ENCODE peak calls at places on chromosomes 1 and 21, in ten cellular contexts. N is neural progenitor cell, E is tibial artery, B is HCT116, O is ovary, V is breast epithelium, S is heart left ventricle, G is esophagus muscularis mucosa, A is ascending aorta, Y is Peyer's patch. R is an unnamed sample. For H3K4me1, the result is how much of the 10 kb centered on the place peaks cover.

GRCh38 chr1:39671793-39672550 is at the start of gene NT5C1A:
- DNase-seq in N (peak), E (no peak), B (no peak), O (peak), V (no peak), S (peak), G (no peak), A (no peak), Y (no peak), R (no peak)

GRCh38 chr1:109765483-109765815 is 1.7 kb upstream of the EPS8L3 start:
- DNase-seq in N (no peak), E (no peak), B (no peak), O (peak), V (peak), S (peak), G (no peak), A (no peak), Y (no peak), R (peak)

GRCh38 chr1:37989381-37989930 is 366 bp downstream of the SF3A3 start:
- DNase-seq in N (peak), E (no peak), B (no peak), O (no peak), V (no peak), S (no peak), G (no peak), A (no peak), Y (no peak), R (peak)

GRCh38 chr21:41207401-41208388 is 39.7 kb downstream of the BACE2 start:
- DNase-seq in N (no peak), E (peak), B (no peak), O (no peak), V (no peak), S (peak), G (no peak), A (no peak), Y (peak), R (no peak)

GRCh38 chr1:20346433-20346832 is 55.8 kb downstream of the VWA5B1 start:
- DNase-seq in N (no peak), E (no peak), B (no peak), O (no peak), V (no peak), S (no peak), G (no peak), A (no peak), Y (no peak), R (no peak)

GRCh38 chr1:1599919-1600860 is at the start of gene FNDC10:
- DNase-seq in N (peak), E (no peak), B (no peak), O (no peak), V (no peak), S (no peak), G (no peak), A (no peak), Y (peak), R (peak)

GRCh38 chr1:184555665-184556641 is 169.1 kb downstream of the C1orf21 start:
- DNase-seq in N (no peak), E (no peak), B (no peak), O (no peak), V (no peak), S (no peak), G (no peak), A (no peak), Y (no peak), R (no peak)

GRCh38 chr21:42113926-42114409 is 42.9 kb downstream of the UMODL1 start:
- DNase-seq in N (no peak), E (peak), B (no peak), O (no peak), V (peak), S (no peak), G (no peak), A (no peak), Y (no peak), R (no peak)

GRCh38 chr1:13430495-13430894 is 20.2 kb downstream of the PRAMEF20 start:
- DNase-seq in N (no peak), E (no peak), B (no peak), O (no peak), V (no peak), S (no peak), G (no peak), A (no peak), Y (no peak), R (no peak)

GRCh38 chr1:6248798-6249731 is 5.1 kb downstream of the HES3 start:
- DNase-seq in N (peak), E (no peak), B (peak), O (peak), V (no peak), S (peak), G (no peak), A (no peak), Y (peak), R (no peak)

GRCh38 chr21:15445327-15445726 is 284.5 kb upstream of the USP25 start:
- DNase-seq in N (no peak), E (no peak), B (no peak), O (no peak), V (no peak), S (no peak), G (no peak), A (no peak), Y (no peak), R (no peak)

GRCh38 chr1:107691542-107691941 is 273.4 kb downstream of the VAV3 start:
- DNase-seq in N (no peak), E (no peak), B (no peak), O (no peak), V (no peak), S (no peak), G (no peak), A (no peak), Y (no peak), R (no peak)

GRCh38 chr1:44642255-44642654 is 32.0 kb downstream of the TMEM53 start:
- DNase-seq in N (no peak), E (no peak), B (no peak), O (no peak), V (no peak), S (no peak), G (no peak), A (no peak), Y (no peak), R (no peak)

GRCh38 chr21:8991968-8992621 is 1529.3 kb upstream of the TPTE start:
- DNase-seq in N (no peak), E (no peak), B (no peak), O (no peak), V (no peak), S (no peak), G (peak), A (no peak), Y (no peak), R (no peak)

GRCh38 chr1:92184632-92185031 is 33.1 kb upstream of the C1orf146 start:
- DNase-seq in N (no peak), E (no peak), B (no peak), O (no peak), V (no peak), S (no peak), G (no peak), A (no peak), Y (no peak), R (no peak)

GRCh38 chr1:26297791-26298124 is 8.7 kb downstream of the UBXN11 start:
- DNase-seq in N (no peak), E (no peak), B (no peak), O (no peak), V (no peak), S (no peak), G (no peak), A (no peak), Y (peak), R (no peak)

GRCh38 chr1:203009185-203009584 is 2.0 kb downstream of the TMEM183A start:
- DNase-seq in N (no peak), E (no peak), B (no peak), O (no peak), V (no peak), S (no peak), G (no peak), A (no peak), Y (no peak), R (no peak)

GRCh38 chr1:38905985-38906384 is 24.6 kb upstream of the GJA9 start:
- DNase-seq in N (no peak), E (no peak), B (no peak), O (no peak), V (no peak), S (no peak), G (no peak), A (no peak), Y (no peak), R (no peak)

GRCh38 chr1:3727042-3727824 is 25.0 kb upstream of the CCDC27 start:
- DNase-seq in N (peak), E (no peak), B (no peak), O (no peak), V (no peak), S (no peak), G (no peak), A (no peak), Y (no peak), R (peak)

GRCh38 chr1:165581926-165582325 is 38.1 kb downstream of the LRRC52 start:
- DNase-seq in N (no peak), E (no peak), B (no peak), O (no peak), V (no peak), S (no peak), G (no peak), A (no peak), Y (no peak), R (no peak)

GRCh38 chr1:171220551-171221175 is 27.6 kb upstream of the FMO1 start:
- DNase-seq in N (peak), E (no peak), B (no peak), O (peak), V (no peak), S (peak), G (no peak), A (no peak), Y (no peak), R (no peak)

GRCh38 chr1:180482425-180483275 is 19.7 kb downstream of the ACBD6 start:
- DNase-seq in N (peak), E (no peak), B (no peak), O (no peak), V (no peak), S (no peak), G (no peak), A (no peak), Y (no peak), R (no peak)

GRCh38 chr1:29052100-29052499 is 71.6 kb downstream of the TMEM200B start:
- DNase-seq in N (no peak), E (no peak), B (no peak), O (no peak), V (no peak), S (no peak), G (no peak), A (no peak), Y (no peak), R (no peak)

GRCh38 chr1:59186656-59187055 is 110.2 kb upstream of the FGGY start:
- DNase-seq in N (no peak), E (peak), B (no peak), O (no peak), V (no peak), S (no peak), G (peak), A (no peak), Y (no peak), R (no peak)

GRCh38 chr1:175157200-175157599 is 35.4 kb downstream of the KIAA0040 start:
- DNase-seq in N (no peak), E (no peak), B (no peak), O (no peak), V (no peak), S (no peak), G (no peak), A (no peak), Y (no peak), R (no peak)

GRCh38 chr1:185208626-185209170 is 51.7 kb downstream of the SWT1 start:
- DNase-seq in N (no peak), E (no peak), B (no peak), O (no peak), V (no peak), S (no peak), G (no peak), A (no peak), Y (no peak), R (no peak)

GRCh38 chr1:151946366-151946764 is 37.1 kb upstream of the THEM4 start:
- DNase-seq in N (no peak), E (no peak), B (no peak), O (no peak), V (no peak), S (no peak), G (peak), A (no peak), Y (no peak), R (no peak)

GRCh38 chr1:24720152-24720551 is 25.1 kb upstream of the CLIC4 start:
- DNase-seq in N (no peak), E (peak), B (no peak), O (peak), V (peak), S (peak), G (peak), A (peak), Y (no peak), R (peak)

GRCh38 chr1:187689137-187689536 is 860.4 kb downstream of the PLA2G4A start:
- DNase-seq in N (no peak), E (no peak), B (no peak), O (no peak), V (no peak), S (no peak), G (no peak), A (no peak), Y (no peak), R (no peak)

GRCh38 chr1:207698822-207699483 is 52.9 kb upstream of the CD46 start:
- DNase-seq in N (peak), E (no peak), B (peak), O (peak), V (peak), S (peak), G (no peak), A (no peak), Y (peak), R (no peak)

DNA sequence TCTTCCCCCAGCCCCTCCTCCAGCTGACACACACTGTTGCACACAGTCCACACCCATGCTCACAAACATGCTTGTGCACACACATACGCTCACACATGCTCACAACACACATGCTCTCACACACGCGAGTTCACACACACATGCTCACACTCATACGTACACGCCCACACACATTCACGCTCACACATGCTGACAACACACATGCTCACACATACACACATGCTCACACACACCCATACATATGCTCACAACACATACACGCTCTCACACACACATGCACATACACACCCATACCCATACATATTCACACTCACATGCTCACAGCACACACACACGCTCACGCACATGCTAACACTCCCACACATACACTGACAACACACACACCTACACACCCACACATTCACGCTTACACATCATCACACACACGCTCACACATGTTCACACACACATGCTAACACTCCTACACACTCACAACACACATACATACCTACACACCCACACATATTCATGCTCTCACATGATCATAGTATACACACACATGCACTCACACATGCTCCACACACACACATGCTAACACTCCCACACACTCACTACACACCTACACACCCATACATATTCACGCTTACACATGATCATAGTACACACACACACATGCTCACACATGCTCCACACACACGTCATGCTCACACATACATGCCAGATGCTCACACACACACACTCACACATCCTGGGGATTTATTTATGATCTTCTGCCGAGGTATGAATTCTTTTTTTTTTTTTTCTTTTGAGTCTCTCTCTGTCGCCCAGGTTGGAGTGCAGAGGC is 10.7 kb downstream of the DRAXIN start:
- DNase-seq in N (no peak), E (no peak), B (no peak), O (no peak), V (no peak), S (no peak), G (no peak), A (no peak), Y (no peak), R (no peak)
- H3K4me1 ChIP-seq in N (under half), E (under half), B (under half), O (under half), V (under half), S (under half), G (under half), A (under half), Y (under half), R (under half)

DNA sequence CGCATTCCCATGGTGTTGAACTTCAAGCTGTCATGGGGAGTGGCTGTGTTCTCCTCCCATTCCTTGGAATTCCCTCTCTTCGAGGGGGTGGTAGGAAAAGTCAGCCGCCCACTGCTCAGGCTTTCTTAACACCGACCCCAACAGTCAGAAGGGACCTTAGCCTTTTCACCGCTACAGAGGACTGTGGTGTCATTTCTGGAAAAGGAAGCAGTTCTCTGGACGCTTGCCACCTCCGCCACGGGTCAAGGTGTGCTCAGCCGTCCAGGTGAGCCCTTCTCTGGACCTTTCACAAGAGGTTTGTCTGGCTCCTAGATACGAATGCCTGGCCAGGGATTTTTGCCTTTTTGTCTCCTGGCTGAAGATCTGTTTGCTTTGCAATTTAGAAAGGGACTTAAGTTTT is 31.8 kb downstream of the CLIC6 start:
- DNase-seq in N (no peak), E (no peak), B (no peak), O (no peak), V (peak), S (no peak), G (no peak), A (no peak), Y (no peak), R (no peak)
- H3K4me3 ChIP-seq in N (no peak), E (no peak), B (no peak), O (no peak), V (no peak), S (no peak), G (no peak), A (no peak), Y (no peak), R (no peak)

GRCh38 chr1:77956464-77956863 is 22.4 kb downstream of the FUBP1 start:
- DNase-seq in N (no peak), E (no peak), B (no peak), O (no peak), V (no peak), S (no peak), G (no peak), A (no peak), Y (no peak), R (no peak)
- TF ChIP-seq CTCF in N (no peak), E (no peak), B (no peak), O (no peak), V (no peak), S (no peak), G (no peak), A (no peak), Y (no peak), R (no peak)

DNA sequence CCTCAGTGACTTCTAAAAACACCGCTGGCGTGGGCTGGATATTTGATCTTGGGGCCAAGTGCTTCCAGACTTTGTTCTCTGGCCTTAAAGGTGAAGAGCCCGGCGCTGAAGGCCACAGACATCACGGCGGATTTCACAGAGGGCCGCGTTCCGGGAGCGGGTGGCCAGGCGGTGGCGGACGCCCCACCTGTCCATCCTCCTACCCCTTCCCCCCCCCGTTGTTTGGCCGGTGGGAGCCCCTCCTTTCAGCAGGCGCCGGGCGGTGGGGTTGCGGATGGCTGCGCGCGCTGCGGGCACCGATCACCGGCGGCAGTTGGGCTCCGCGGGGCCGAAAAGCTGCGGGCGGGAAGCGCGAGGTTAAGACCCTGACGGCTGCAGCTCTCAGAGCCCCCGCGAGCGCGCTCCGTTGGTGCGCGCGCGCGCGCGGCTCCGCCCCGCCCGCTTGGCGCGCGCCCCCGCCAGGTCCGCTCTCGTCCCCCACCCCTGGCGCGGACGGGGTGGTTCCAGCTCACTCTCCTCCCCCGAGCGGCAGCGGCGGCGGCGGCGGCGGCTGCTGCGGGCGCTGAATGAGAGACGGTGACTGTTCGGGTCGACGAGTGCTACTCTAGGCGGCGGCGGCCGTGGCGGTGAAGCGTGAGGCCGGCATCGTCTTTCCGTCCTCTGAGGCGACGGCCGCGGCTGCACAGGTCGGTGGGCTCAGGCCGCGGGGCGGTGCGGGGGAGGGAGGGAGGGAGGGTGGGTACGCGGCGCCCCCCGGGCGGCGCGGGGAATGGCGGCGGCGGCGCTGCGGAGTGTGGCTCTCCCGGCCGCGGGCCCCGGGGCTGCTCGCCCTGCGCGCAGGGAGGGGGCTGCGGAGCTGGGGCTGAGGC is at the start of gene RALGPS2:
- DNase-seq in N (peak), E (peak), B (no peak), O (peak), V (peak), S (peak), G (no peak), A (no peak), Y (peak), R (peak)
- H3K4me1 ChIP-seq in N (under half), E (under half), B (under half), O (under half), V (under half), S (under half), G (under half), A (under half), Y (under half), R (under half)

DNA sequence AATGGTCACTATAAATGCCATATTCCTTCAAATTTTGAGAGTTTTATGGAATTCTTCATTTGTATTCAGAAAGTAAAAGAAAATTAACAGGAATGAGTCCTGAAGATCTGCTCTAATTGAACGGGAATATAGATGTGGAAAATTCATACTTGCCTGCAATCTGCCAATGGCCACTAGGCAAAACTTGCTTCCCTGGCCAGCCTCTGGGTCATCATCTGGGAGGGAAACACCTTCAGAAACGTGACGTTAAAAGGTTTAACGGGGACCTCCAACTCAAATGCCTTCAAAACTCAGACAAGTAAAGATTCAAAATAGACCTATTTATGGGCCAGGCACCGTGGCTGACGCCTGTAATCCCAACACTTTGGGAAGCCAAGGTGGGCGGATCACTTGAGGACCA is 21.7 kb upstream of the CTSK start:
- DNase-seq in N (peak), E (no peak), B (no peak), O (no peak), V (no peak), S (no peak), G (no peak), A (no peak), Y (no peak), R (no peak)
- H3K4me3 ChIP-seq in N (no peak), E (no peak), B (no peak), O (no peak), V (no peak), S (no peak), G (no peak), A (no peak), Y (no peak), R (no peak)

DNA sequence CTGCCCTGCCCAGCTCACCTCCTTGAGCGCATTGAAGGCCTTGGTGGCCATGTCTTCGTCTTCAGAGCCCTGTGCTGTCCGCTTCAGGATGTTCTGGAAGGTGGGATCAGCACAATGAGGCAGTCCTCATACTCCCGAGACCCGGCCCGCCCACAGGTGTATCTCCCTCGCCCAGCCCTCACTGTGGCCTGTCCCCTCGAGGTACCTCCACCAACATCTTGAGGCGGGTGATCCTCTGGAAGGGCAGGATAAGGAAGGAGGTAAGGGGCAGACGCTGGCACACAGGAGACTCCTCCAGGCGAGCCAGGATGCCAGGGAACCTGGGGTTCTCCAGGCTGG is 7.2 kb downstream of the ARHGEF19 start:
- DNase-seq in N (no peak), E (no peak), B (no peak), O (no peak), V (no peak), S (no peak), G (no peak), A (no peak), Y (no peak), R (no peak)
- TF ChIP-seq CTCF in N (no peak), E (no peak), B (no peak), O (no peak), V (no peak), S (no peak), G (no peak), A (no peak), Y (no peak), R (no peak)